ENCODE peak calls at places on chromosomes 4 and X, in eight cellular contexts. K is CD8-positive, alpha-beta T cell; X is aorta; L is NCI-H510A treated with DMSO at 0.1 percent for 48 hours; G is iPS-NIHi11; P is stomach; Y is amniotic epithelial cell; J is stimulated activated CD8-positive, alpha-beta memory T cell treated with anti-CD3 and anti-CD28 coated beads, Interleukin-4, amount 100 ng/mL, for 1 hour. O is an unnamed sample.

GRCh38 chrX:71366674-71367256 is 608 bp downstream of the TAF1 start:
- DNase-seq in K (no peak), G (peak), Y (peak), X (no peak), J (no peak), L (no peak), P (no peak), O (no peak)

GRCh38 chrX:115561605-115562491 is 874 bp downstream of the PLS3 start:
- DNase-seq in Y (peak), G (peak), L (peak), X (peak), J (no peak), P (peak), K (no peak), O (peak)

GRCh38 chrX:30804462-30804861 is 84.6 kb downstream of the TAB3 start:
- DNase-seq in K (no peak), L (no peak), G (no peak), Y (no peak), J (no peak), P (no peak), X (no peak), O (no peak)

GRCh38 chr4:177246636-177247584 is 62.8 kb upstream of the NEIL3 start:
- DNase-seq in K (no peak), X (no peak), P (no peak), G (no peak), L (no peak), Y (peak), J (no peak), O (no peak)

GRCh38 chr4:148998719-148999118 is 556.5 kb upstream of the NR3C2 start:
- DNase-seq in G (peak), L (no peak), Y (peak), J (no peak), X (no peak), P (no peak), K (no peak), O (no peak)

GRCh38 chr4:80196259-80197131 is 808 bp upstream of the PRDM8 start:
- DNase-seq in Y (no peak), J (no peak), P (no peak), L (no peak), X (no peak), G (peak), K (no peak), O (no peak)

GRCh38 chr4:41024556-41025491 is 189.5 kb downstream of the APBB2 start:
- DNase-seq in Y (peak), X (no peak), L (no peak), K (no peak), G (no peak), J (no peak), P (no peak), O (no peak)

GRCh38 chr4:102268355-102268754 is 76.9 kb downstream of the SLC39A8 start:
- DNase-seq in X (no peak), K (no peak), G (no peak), J (no peak), Y (no peak), P (no peak), L (no peak), O (no peak)

GRCh38 chrX:149497626-149498025 is 7.5 kb downstream of the IDS start:
- DNase-seq in K (no peak), P (no peak), Y (no peak), L (no peak), G (no peak), J (no peak), X (no peak), O (no peak)

GRCh38 chr4:3867403-3868100 is 101.4 kb downstream of the ADRA2C start:
- DNase-seq in L (no peak), X (no peak), G (no peak), P (no peak), J (no peak), Y (no peak), K (no peak), O (peak)

GRCh38 chr4:159390648-159391047 is 287.8 kb downstream of the RAPGEF2 start:
- DNase-seq in L (no peak), J (no peak), X (peak), P (no peak), K (no peak), G (no peak), Y (peak), O (no peak)

GRCh38 chrX:130834830-130835229 is 68.2 kb downstream of the ENOX2 start:
- DNase-seq in X (no peak), K (no peak), G (no peak), J (no peak), Y (no peak), P (no peak), L (no peak), O (no peak)

GRCh38 chr4:83454626-83455025 is 997 bp downstream of the HELQ start:
- DNase-seq in J (no peak), L (no peak), K (no peak), X (no peak), P (no peak), Y (peak), G (no peak), O (no peak)

GRCh38 chr4:87243426-87244053 is 23.1 kb upstream of the KLHL8 start:
- DNase-seq in L (no peak), J (no peak), X (no peak), P (no peak), G (no peak), Y (peak), K (no peak), O (no peak)

GRCh38 chrX:134537179-134537945 is 77.4 kb downstream of the HPRT1 start:
- DNase-seq in Y (peak), P (no peak), J (no peak), G (no peak), X (no peak), L (no peak), K (no peak), O (no peak)

GRCh38 chr4:38728651-38729141 is 54.1 kb downstream of the TLR10 start:
- DNase-seq in J (no peak), P (peak), L (peak), K (no peak), X (no peak), G (peak), Y (no peak), O (no peak)

GRCh38 chrX:21193196-21193595 is 181.0 kb upstream of the CNKSR2 start:
- DNase-seq in Y (no peak), L (no peak), G (no peak), X (no peak), K (no peak), P (no peak), J (no peak), O (no peak)

GRCh38 chr4:38804654-38805295 is at the start of gene TLR1:
- DNase-seq in L (peak), G (no peak), K (no peak), P (no peak), X (no peak), Y (peak), J (no peak), O (no peak)

GRCh38 chr4:108644237-108644636 is 6.2 kb upstream of the OSTC start:
- DNase-seq in X (no peak), Y (peak), L (no peak), G (no peak), J (no peak), P (no peak), K (no peak), O (no peak)

GRCh38 chr4:85860066-85860465 is 385.1 kb downstream of the ARHGAP24 start:
- DNase-seq in P (no peak), Y (peak), J (no peak), G (no peak), X (no peak), L (no peak), K (no peak), O (no peak)

GRCh38 chrX:10012776-10013175 is 45.6 kb downstream of the CLDN34 start:
- DNase-seq in L (no peak), Y (no peak), X (no peak), G (no peak), P (no peak), K (no peak), J (no peak), O (peak)

GRCh38 chr4:60657041-60657440 is 543.1 kb upstream of the ADGRL3 start:
- DNase-seq in G (no peak), L (no peak), K (no peak), P (no peak), Y (no peak), J (no peak), X (no peak), O (no peak)

GRCh38 chrX:153687121-153688039 is at the start of gene SLC6A8:
- DNase-seq in X (peak), L (peak), G (peak), J (no peak), K (no peak), P (peak), Y (peak), O (peak)